ENCODE peak calls at places on chromosomes 16 and 17, in ten cellular contexts. T is left colon, R is suprapubic skin, J is hepatic stellate cell, D is Karpas-422, I is A549, L is pancreas, H is GM12878, Y is fibroblast of mammary gland, G is right cardiac atrium. Q is an unnamed sample.

GRCh38 chr17:63837480-63837879 is 5.0 kb downstream of the SMARCD2 start:
- DNase-seq in D (no peak), J (no peak), Y (no peak), L (no peak), H (no peak), I (no peak), G (no peak), T (no peak), R (no peak), Q (no peak)

GRCh38 chr16:919658-920631 is 50.8 kb downstream of the LMF1 start:
- DNase-seq in T (no peak), Y (peak; percentile 44), L (no peak), G (peak; percentile 84), I (no peak), D (no peak), H (no peak), J (peak; percentile 79), R (no peak), Q (no peak)

GRCh38 chr16:35523991-35524390 is 2064.6 kb downstream of the TP53TG3F start:
- DNase-seq in R (no peak), J (no peak), T (no peak), G (no peak), H (no peak), D (no peak), Y (no peak), L (no peak), I (no peak), Q (no peak)

GRCh38 chr17:68794636-68795503 is 160.3 kb downstream of the ABCA8 start:
- DNase-seq in T (no peak), Y (peak; percentile 75), I (no peak), L (no peak), D (no peak), J (no peak), G (peak; percentile 86), R (no peak), H (no peak), Q (peak; percentile 72)

GRCh38 chr17:36697907-36698526 is 96.6 kb downstream of the MRM1 start:
- DNase-seq in I (no peak), D (no peak), H (no peak), Y (no peak), T (no peak), J (no peak), L (no peak), R (no peak), G (no peak), Q (no peak)

GRCh38 chr17:38459556-38459955 is 31.3 kb downstream of the ARHGAP23 start:
- DNase-seq in J (no peak), T (no peak), R (no peak), Y (no peak), G (peak; percentile 42), L (no peak), H (no peak), I (no peak), D (no peak), Q (no peak)

GRCh38 chr16:9125658-9126492 is 34.4 kb downstream of the HAPSTR1 start:
- DNase-seq in R (peak; percentile 54), D (no peak), J (no peak), Y (no peak), H (no peak), G (no peak), L (no peak), T (no peak), I (no peak), Q (no peak)

GRCh38 chr17:58757162-58757613 is 1.5 kb downstream of the PPM1E start:
- DNase-seq in H (no peak), Y (no peak), G (no peak), J (no peak), T (no peak), R (no peak), D (no peak), I (no peak), L (no peak), Q (no peak)

GRCh38 chr16:28606291-28607115 is 3.3 kb downstream of the SULT1A1 start:
- DNase-seq in H (no peak), I (no peak), T (peak; percentile 18), G (peak; percentile 31), Y (no peak), J (no peak), L (peak; percentile 36), R (peak; percentile 32), D (peak; percentile 43), Q (no peak)

GRCh38 chr17:4938670-4939553 is 934 bp downstream of the SLC25A11 start:
- DNase-seq in T (no peak), L (no peak), G (peak; percentile 63), Y (no peak), J (no peak), R (no peak), D (peak; percentile 68), H (no peak), I (no peak), Q (no peak)

GRCh38 chr16:31713945-31714898 is 159.4 kb upstream of the ZNF267 start:
- DNase-seq in J (no peak), D (no peak), Y (no peak), I (no peak), T (no peak), G (no peak), H (no peak), L (no peak), R (no peak), Q (no peak)

GRCh38 chr17:2309338-2310143 is 5.8 kb downstream of the SRR start:
- DNase-seq in J (no peak), I (no peak), D (no peak), Y (peak; percentile 14), L (no peak), G (peak; percentile 79), R (peak; percentile 32), H (no peak), T (no peak), Q (no peak)

Q was measured in COLO829.